ENCODE peak calls at places on chromosomes 13 and 19, in six cellular contexts. T, J, A, H, V and P are unnamed samples.

GRCh38 chr13:42215578-42216421 is 56.2 kb upstream of the AKAP11 start:
- DNase-seq in J (no peak), V (peak), H (no peak), A (peak), T (no peak), P (no peak)

GRCh38 chr13:23549724-23550123 is 20.5 kb upstream of the TNFRSF19 start:
- DNase-seq in A (no peak), V (no peak), J (no peak), T (no peak), H (no peak), P (no peak)

GRCh38 chr19:55340144-55340783 is 588 bp downstream of the KMT5C start:
- DNase-seq in J (no peak), V (peak), T (peak), H (peak), A (no peak), P (no peak)

GRCh38 chr19:39163621-39164020 is 33.1 kb upstream of the NCCRP1 start:
- DNase-seq in T (no peak), A (no peak), H (no peak), J (no peak), V (no peak), P (no peak)

GRCh38 chr19:6737873-6738725 is 719 bp upstream of the GPR108 start:
- DNase-seq in H (peak), V (peak), T (peak), J (peak), A (peak), P (peak)

GRCh38 chr13:48580185-48580803 is 47.4 kb upstream of the RCBTB2 start:
- DNase-seq in A (peak), J (peak), V (peak), T (peak), H (peak), P (peak)

GRCh38 chr19:10419646-10420443 is 493 bp upstream of the PDE4A start:
- DNase-seq in V (peak), H (peak), T (no peak), J (no peak), A (peak), P (no peak)

GRCh38 chr13:50757021-50757420 is 86.5 kb downstream of the DLEU7 start:
- DNase-seq in H (no peak), J (no peak), A (peak), V (no peak), T (no peak), P (no peak)

GRCh38 chr19:15280915-15281683 is 48.9 kb upstream of the EPHX3 start:
- DNase-seq in V (no peak), H (no peak), A (peak), J (peak), T (no peak), P (peak)

GRCh38 chr19:8001995-8002849 is 3.2 kb downstream of the ELAVL1 start:
- DNase-seq in J (peak), V (peak), H (peak), T (peak), A (peak), P (peak)

GRCh38 chr13:106567421-106568224 is at the start of gene ARGLU1:
- DNase-seq in A (peak), H (peak), V (peak), T (peak), J (no peak), P (peak)

GRCh38 chr13:51284339-51284738 is 55.2 kb upstream of the SERPINE3 start:
- DNase-seq in A (no peak), T (no peak), H (no peak), J (no peak), V (no peak), P (no peak)

GRCh38 chr13:48712141-48712540 is 58.4 kb downstream of the CYSLTR2 start:
- DNase-seq in V (no peak), A (no peak), J (no peak), H (no peak), T (no peak), P (no peak)

GRCh38 chr13:107339209-107339608 is 771.3 kb upstream of the ARGLU1 start:
- DNase-seq in V (no peak), J (no peak), T (no peak), H (no peak), A (no peak), P (no peak)

GRCh38 chr19:15378529-15379082 is 981 bp downstream of the AKAP8 start:
- DNase-seq in A (peak), H (peak), T (no peak), V (peak), J (no peak), P (peak)

GRCh38 chr13:43472344-43472743 is 314.4 kb downstream of the ENOX1 start:
- DNase-seq in V (no peak), J (no peak), A (no peak), H (no peak), T (no peak), P (no peak)

GRCh38 chr19:18282021-18282787 is 782 bp upstream of the JUND start:
- DNase-seq in A (peak), T (no peak), V (no peak), H (no peak), J (peak), P (peak)

GRCh38 chr13:27632648-27633047 is 11.0 kb downstream of the POLR1D start:
- DNase-seq in J (no peak), A (no peak), T (no peak), H (no peak), V (no peak), P (no peak)

GRCh38 chr13:106772202-106772601 is 204.3 kb upstream of the ARGLU1 start:
- DNase-seq in A (no peak), H (no peak), V (no peak), T (no peak), J (no peak), P (no peak)

GRCh38 chr13:95676100-95676774 is 702 bp upstream of the DNAJC3 start:
- DNase-seq in J (no peak), A (peak), T (no peak), V (peak), H (no peak), P (no peak)